ENCODE peak calls at places on chromosomes 1 and 21, in five cellular contexts. S is left ventricle myocardium inferior, W is AG04450, B is aorta, Q is GM23338. T is an unnamed sample.

GRCh38 chr1:1116701-1117468 is 996 bp upstream of the C1orf159 start:
- DNase-seq in S (peak; percentile 21), W (no peak), B (peak; percentile 84), Q (peak; percentile 50), T (no peak)

GRCh38 chr1:205365945-205366463 is 9.3 kb upstream of the KLHDC8A start:
- DNase-seq in S (no peak), W (no peak), B (no peak), Q (no peak), T (no peak)

GRCh38 chr1:64891440-64891815 is 74.9 kb downstream of the JAK1 start:
- DNase-seq in S (no peak), W (no peak), B (no peak), Q (no peak), T (no peak)

GRCh38 chr1:226994357-226995063 is 54.4 kb downstream of the COQ8A start:
- DNase-seq in S (no peak), W (no peak), B (no peak), Q (no peak), T (no peak)

GRCh38 chr1:226510453-226510852 is 38.1 kb upstream of the STUM start:
- DNase-seq in S (no peak), W (no peak), B (no peak), Q (no peak), T (no peak)

GRCh38 chr1:202593845-202594244 is 116.4 kb downstream of the SYT2 start:
- DNase-seq in S (no peak), W (no peak), B (no peak), Q (no peak), T (peak; percentile 92)

GRCh38 chr21:44550807-44551206 is 498 bp downstream of the KRTAP10-2 start:
- DNase-seq in S (no peak), W (no peak), B (no peak), Q (no peak), T (no peak)

GRCh38 chr1:223726380-223727001 is 14.2 kb downstream of the CAPN2 start:
- DNase-seq in S (peak; percentile 72), W (peak; percentile 90), B (peak; percentile 87), Q (peak; percentile 87), T (no peak)

GRCh38 chr1:66450043-66450514 is 83.9 kb upstream of the SGIP1 start:
- DNase-seq in S (no peak), W (no peak), B (no peak), Q (no peak), T (no peak)

GRCh38 chr1:160795951-160796383 is at the start of gene LY9:
- DNase-seq in S (no peak), W (no peak), B (no peak), Q (no peak), T (no peak)

GRCh38 chr1:37471345-37472231 is 2.8 kb upstream of the ZC3H12A start:
- DNase-seq in S (peak; percentile 69), W (peak; percentile 67), B (peak; percentile 93), Q (peak; percentile 64), T (no peak)

GRCh38 chr1:150061632-150062101 is 5.9 kb upstream of the VPS45 start:
- DNase-seq in S (no peak), W (peak; percentile 82), B (no peak), Q (no peak), T (peak; percentile 61)

GRCh38 chr1:203528098-203528497 is 34.1 kb downstream of the OPTC start:
- DNase-seq in S (no peak), W (no peak), B (no peak), Q (no peak), T (no peak)

GRCh38 chr1:156767879-156768608 is 709 bp downstream of the PRCC start:
- DNase-seq in S (peak; percentile 40), W (no peak), B (peak; percentile 86), Q (peak; percentile 87), T (no peak)

GRCh38 chr1:54172614-54173312 is 20.0 kb upstream of the CDCP2 start:
- DNase-seq in S (no peak), W (no peak), B (no peak), Q (no peak), T (no peak)

DNA sequence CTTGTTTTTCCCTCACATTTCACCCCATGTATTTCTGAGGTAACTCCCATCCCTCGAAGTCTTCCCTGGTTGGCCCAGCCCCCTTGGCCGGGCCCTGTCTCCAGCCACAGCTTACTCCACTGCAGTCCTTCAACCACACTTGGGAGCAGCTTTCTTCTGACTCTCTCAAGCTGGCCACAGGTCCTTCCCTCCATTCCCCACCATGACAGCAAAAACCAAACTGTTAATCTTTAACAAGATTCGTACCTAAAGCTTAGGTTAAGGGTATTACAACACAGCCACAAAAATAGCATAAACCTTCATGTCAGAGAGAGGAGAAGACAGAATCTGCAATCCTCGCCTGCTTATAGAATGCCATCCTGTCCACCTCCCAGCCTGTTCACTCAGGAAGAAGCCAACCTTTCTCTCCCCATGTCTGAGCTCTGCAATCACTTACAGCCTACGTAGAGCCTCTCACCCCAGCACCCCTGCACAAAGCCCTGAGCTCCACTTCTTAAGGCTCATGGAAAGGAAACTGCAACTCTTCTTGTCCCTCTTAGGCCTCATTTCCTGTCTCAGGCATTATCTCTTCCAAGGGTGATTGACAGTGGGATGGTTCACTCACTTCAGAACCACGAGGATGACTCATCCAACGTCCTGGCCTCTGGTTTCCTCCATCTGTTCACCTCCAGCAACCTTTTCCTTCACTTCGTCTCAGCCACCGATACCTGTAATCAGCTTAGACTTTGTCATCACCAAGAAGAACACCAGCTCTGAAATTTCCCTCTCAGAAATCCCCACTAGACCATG is 72.8 kb downstream of the CD2 start:
- DNase-seq in S (no peak), W (no peak), B (no peak), Q (no peak), T (no peak)
- H3K27ac ChIP-seq in S (no peak overlapping the region), W (no peak overlapping the region), B (no peak overlapping the region), Q (no peak overlapping the region), T (peak overlapping the region; percentile 32)

GRCh38 chr1:235004276-235004675 is 124.4 kb downstream of the TOMM20 start:
- DNase-seq in S (no peak), W (no peak), B (no peak), Q (no peak), T (no peak)

GRCh38 chr1:235008239-235008638 is 120.4 kb downstream of the TOMM20 start:
- DNase-seq in S (no peak), W (no peak), B (no peak), Q (no peak), T (no peak)

GRCh38 chr1:235006816-235007215 is 121.8 kb downstream of the TOMM20 start:
- DNase-seq in S (no peak), W (no peak), B (no peak), Q (no peak), T (no peak)

GRCh38 chr1:235004840-235005391 is 123.7 kb downstream of the TOMM20 start:
- DNase-seq in S (no peak), W (no peak), B (no peak), Q (no peak), T (no peak)

DNA sequence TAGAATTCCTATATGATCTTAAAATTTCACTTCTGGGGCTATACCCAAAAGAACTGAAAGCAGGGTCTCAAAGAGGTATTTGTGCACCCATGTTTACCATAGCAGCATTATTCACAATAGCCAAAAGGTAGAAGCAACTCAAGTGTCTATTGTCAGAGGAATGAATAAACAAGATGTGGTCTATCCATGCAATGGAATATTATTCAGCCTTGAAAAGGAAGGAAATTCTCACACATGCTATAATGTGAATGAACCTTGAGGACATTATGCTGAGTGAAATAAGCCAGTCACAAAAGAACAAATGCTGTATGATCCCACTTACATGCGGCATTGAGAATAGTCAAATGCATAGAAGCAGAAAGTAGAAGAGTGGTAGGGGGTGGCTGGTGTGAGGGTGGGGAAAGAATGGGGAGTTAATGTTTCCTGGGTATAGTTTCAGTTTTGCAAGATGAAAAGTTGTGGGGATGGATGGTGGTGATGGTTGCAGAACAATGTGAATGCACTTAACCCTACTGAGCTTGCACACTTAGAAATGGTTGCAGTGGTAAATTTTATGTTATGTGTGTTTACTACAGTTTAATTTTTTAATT is 122.4 kb downstream of the TOMM20 start:
- DNase-seq in S (no peak), W (no peak), B (no peak), Q (no peak), T (no peak)
- H3K27ac ChIP-seq in S (no peak overlapping the region), W (no peak overlapping the region), B (no peak overlapping the region), Q (no peak overlapping the region), T (no peak overlapping the region)

GRCh38 chr1:58290685-58291372 is 255.7 kb downstream of the OMA1 start:
- DNase-seq in S (no peak), W (no peak), B (no peak), Q (peak; percentile 85), T (no peak)
- H3K27ac ChIP-seq in S (no peak overlapping the region), W (no peak overlapping the region), B (no peak overlapping the region), Q (no peak overlapping the region), T (no peak overlapping the region)

GRCh38 chr1:152517237-152517811 is 3.0 kb downstream of the CRCT1 start:
- DNase-seq in S (no peak), W (no peak), B (no peak), Q (no peak), T (no peak)
- H3K27ac ChIP-seq in S (no peak overlapping the region), W (no peak overlapping the region), B (no peak overlapping the region), Q (no peak overlapping the region), T (peak overlapping the region; percentile 86)

DNA sequence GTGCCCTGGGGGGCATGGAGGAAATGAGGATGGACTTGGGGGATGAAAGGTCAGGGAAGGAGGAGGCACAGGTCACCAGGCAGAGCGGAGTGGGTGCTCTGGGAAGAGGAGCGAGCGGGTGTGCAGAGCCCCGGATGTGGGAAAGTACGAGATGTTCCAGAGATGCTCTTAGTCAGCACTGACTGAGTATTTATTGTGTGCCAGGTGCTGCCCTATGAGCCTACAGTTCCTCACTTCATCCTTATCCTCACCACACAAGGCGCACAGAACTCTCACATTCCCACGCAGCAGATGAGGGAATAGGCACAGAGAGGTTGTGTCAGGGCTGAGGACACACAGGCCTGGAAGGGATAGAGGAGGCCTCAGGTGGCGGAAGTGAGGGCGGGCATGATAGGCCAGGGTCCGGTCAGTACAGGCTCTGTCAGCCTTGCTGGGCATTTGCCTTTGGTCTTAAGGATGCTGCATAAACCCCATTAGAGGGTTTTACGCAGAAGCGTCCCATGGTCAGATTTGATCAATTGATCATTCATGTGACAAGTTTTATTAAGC is 77.3 kb downstream of the ARHGEF10L start:
- DNase-seq in S (no peak), W (no peak), B (no peak), Q (no peak), T (no peak)
- H3K27ac ChIP-seq in S (peak overlapping the region; percentile 91), W (no peak overlapping the region), B (peak overlapping the region; percentile 93), Q (no peak overlapping the region), T (no peak overlapping the region)

DNA sequence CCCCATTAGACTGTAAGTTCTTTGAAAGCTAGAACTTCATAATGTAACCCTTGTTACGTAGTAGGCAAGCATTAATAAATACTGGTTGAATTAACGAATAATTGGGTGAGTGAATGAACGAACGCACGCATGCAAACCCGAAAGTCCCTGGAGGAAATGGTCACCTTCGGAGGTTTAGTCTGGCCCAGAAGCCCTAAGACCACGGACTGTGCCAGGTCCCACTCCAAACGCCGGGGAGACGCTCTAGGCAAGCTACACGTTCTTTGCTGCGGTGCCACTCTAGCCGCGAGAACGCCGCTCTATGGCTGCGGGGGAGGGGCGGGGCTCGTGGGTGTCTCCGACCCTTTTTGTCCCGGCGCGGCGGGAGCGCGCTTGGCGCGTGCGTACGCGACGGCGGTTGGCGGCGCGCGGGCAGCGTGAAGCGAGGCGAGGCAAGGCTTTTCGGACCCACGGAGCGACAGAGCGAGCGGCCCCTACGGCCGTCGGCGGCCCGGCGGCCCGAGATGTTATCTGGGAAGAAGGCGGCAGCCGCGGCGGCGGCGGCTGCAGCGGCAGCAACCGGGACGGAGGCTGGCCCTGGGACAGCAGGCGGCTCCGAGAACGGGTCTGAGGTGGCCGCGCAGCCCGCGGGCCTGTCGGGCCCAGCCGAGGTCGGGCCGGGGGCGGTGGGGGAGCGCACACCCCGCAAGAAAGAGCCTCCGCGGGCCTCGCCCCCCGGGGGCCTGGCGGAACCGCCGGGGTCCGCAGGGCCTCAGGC is at the start of gene KDM1A:
- DNase-seq in S (peak; percentile 99), W (peak; percentile 92), B (peak; percentile 99), Q (peak; percentile 98), T (peak; percentile 73)
- H3K27ac ChIP-seq in S (peak within 1 kb of the TSS; percentile 90), W (peak within 1 kb of the TSS; percentile 55), B (peak within 1 kb of the TSS; percentile 22), Q (peak within 1 kb of the TSS; percentile 92), T (peak within 1 kb of the TSS; percentile 60)

GRCh38 chr1:170200161-170200560 is 54.4 kb downstream of the NTMT2 start:
- DNase-seq in S (no peak), W (no peak), B (no peak), Q (no peak), T (no peak)
- H3K27ac ChIP-seq in S (peak overlapping the region; percentile 66), W (no peak overlapping the region), B (no peak overlapping the region), Q (no peak overlapping the region), T (no peak overlapping the region)